ENCODE peak calls at places on chromosomes 6 and 20, in four cellular contexts. One of them, this sample, is unnamed.

GRCh38 chr20:39800548-39800947 is 838.4 kb downstream of the DHX35 start:
- DNase-seq in H1: no peak
- DNase-seq in GM12878: peak
- DNase-seq in K562: no peak
- DNase-seq in this sample: no peak

GRCh38 chr6:53043626-53044025 is 21.6 kb upstream of the FBXO9 start:
- DNase-seq in K562: no peak
- DNase-seq in H1: no peak
- DNase-seq in GM12878: no peak
- DNase-seq in this sample: no peak

GRCh38 chr6:67639161-67639560 is 995.9 kb upstream of the ADGRB3 start:
- DNase-seq in GM12878: no peak
- DNase-seq in K562: no peak
- DNase-seq in H1: no peak
- DNase-seq in this sample: no peak

GRCh38 chr20:25039697-25040437 is 18.1 kb downstream of the ACSS1 start:
- DNase-seq in GM12878: no peak
- DNase-seq in K562: no peak
- DNase-seq in H1: no peak
- DNase-seq in this sample: no peak

GRCh38 chr6:157877573-157878011 is 54.5 kb downstream of the SNX9 start:
- DNase-seq in H1: no peak
- DNase-seq in K562: no peak
- DNase-seq in GM12878: peak
- DNase-seq in this sample: no peak

GRCh38 chr6:167665698-167666380 is 160.9 kb upstream of the AFDN start:
- DNase-seq in H1: no peak
- DNase-seq in GM12878: no peak
- DNase-seq in K562: no peak
- DNase-seq in this sample: no peak

GRCh38 chr6:72702421-72702820 is 80.6 kb downstream of the KCNQ5 start:
- DNase-seq in GM12878: no peak
- DNase-seq in H1: no peak
- DNase-seq in K562: no peak
- DNase-seq in this sample: no peak

GRCh38 chr6:33174784-33175183 is 17.5 kb downstream of the COL11A2 start:
- DNase-seq in H1: no peak
- DNase-seq in GM12878: no peak
- DNase-seq in K562: no peak
- DNase-seq in this sample: no peak

GRCh38 chr6:11650297-11650696 is 112.7 kb downstream of the TMEM170B start:
- DNase-seq in H1: peak
- DNase-seq in K562: no peak
- DNase-seq in GM12878: no peak
- DNase-seq in this sample: no peak

GRCh38 chr6:21396313-21396712 is 197.2 kb upstream of the SOX4 start:
- DNase-seq in H1: no peak
- DNase-seq in GM12878: no peak
- DNase-seq in K562: no peak
- DNase-seq in this sample: no peak

GRCh38 chr6:71168233-71168765 is 120.3 kb upstream of the OGFRL1 start:
- DNase-seq in GM12878: no peak
- DNase-seq in K562: no peak
- DNase-seq in H1: no peak
- DNase-seq in this sample: no peak

GRCh38 chr20:38290829-38291581 is 13.0 kb upstream of the BPI start:
- DNase-seq in GM12878: no peak
- DNase-seq in K562: peak
- DNase-seq in H1: peak
- DNase-seq in this sample: no peak

GRCh38 chr6:43477235-43478007 is at the start of gene TJAP1:
- DNase-seq in GM12878: peak
- DNase-seq in H1: peak
- DNase-seq in K562: peak
- DNase-seq in this sample: peak

GRCh38 chr6:154383273-154383672 is 26.7 kb upstream of the IPCEF1 start:
- DNase-seq in H1: no peak
- DNase-seq in K562: no peak
- DNase-seq in GM12878: no peak
- DNase-seq in this sample: no peak

GRCh38 chr6:134853111-134854055 is 96.5 kb downstream of the ALDH8A1 start:
- DNase-seq in H1: no peak
- DNase-seq in GM12878: no peak
- DNase-seq in K562: no peak
- DNase-seq in this sample: no peak

GRCh38 chr6:53410508-53411258 is 61.9 kb upstream of the ELOVL5 start:
- DNase-seq in GM12878: peak
- DNase-seq in K562: peak
- DNase-seq in H1: no peak
- DNase-seq in this sample: peak

GRCh38 chr6:27216874-27217273 is 30.6 kb upstream of the PRSS16 start:
- DNase-seq in H1: no peak
- DNase-seq in GM12878: no peak
- DNase-seq in K562: no peak
- DNase-seq in this sample: no peak

GRCh38 chr6:169906741-169907418 is 155.5 kb downstream of the ERMARD start:
- DNase-seq in GM12878: no peak
- DNase-seq in H1: no peak
- DNase-seq in K562: no peak
- DNase-seq in this sample: no peak

GRCh38 chr6:73074175-73074574 is 151.1 kb downstream of the KHDC1L start:
- DNase-seq in GM12878: no peak
- DNase-seq in H1: no peak
- DNase-seq in K562: no peak
- DNase-seq in this sample: no peak

GRCh38 chr20:44475694-44476560 is at the start of gene TTPAL:
- DNase-seq in K562: peak
- DNase-seq in H1: peak
- DNase-seq in GM12878: peak
- DNase-seq in this sample: peak

GRCh38 chr6:167750956-167751358 is 75.8 kb upstream of the AFDN start:
- DNase-seq in K562: no peak
- DNase-seq in GM12878: no peak
- DNase-seq in H1: no peak
- DNase-seq in this sample: no peak

GRCh38 chr6:119311514-119312142 is 37.9 kb downstream of the MAN1A1 start:
- DNase-seq in H1: no peak
- DNase-seq in K562: peak
- DNase-seq in GM12878: no peak
- DNase-seq in this sample: no peak

GRCh38 chr20:10671850-10672578 is 1.8 kb downstream of the JAG1 start:
- DNase-seq in H1: no peak
- DNase-seq in K562: peak
- DNase-seq in GM12878: no peak
- DNase-seq in this sample: peak

GRCh38 chr6:16697437-16698162 is 63.7 kb downstream of the ATXN1 start:
- DNase-seq in K562: no peak
- DNase-seq in GM12878: no peak
- DNase-seq in H1: no peak
- DNase-seq in this sample: no peak

GRCh38 chr6:25138697-25139051 is 140.5 kb upstream of the CARMIL1 start:
- DNase-seq in GM12878: no peak
- DNase-seq in K562: no peak
- DNase-seq in H1: no peak
- DNase-seq in this sample: no peak

GRCh38 chr6:70424296-70424695 is 11.0 kb downstream of the FAM135A start:
- DNase-seq in K562: no peak
- DNase-seq in H1: no peak
- DNase-seq in GM12878: no peak
- DNase-seq in this sample: no peak

GRCh38 chr6:155041781-155042279 is 46.7 kb downstream of the TIAM2 start:
- DNase-seq in H1: no peak
- DNase-seq in K562: no peak
- DNase-seq in GM12878: no peak
- DNase-seq in this sample: no peak

GRCh38 chr20:56433880-56434255 is 21.8 kb downstream of the CASS4 start:
- DNase-seq in H1: no peak
- DNase-seq in GM12878: no peak
- DNase-seq in K562: no peak
- DNase-seq in this sample: no peak

GRCh38 chr6:140346461-140346860 is 972.0 kb upstream of the CITED2 start:
- DNase-seq in H1: no peak
- DNase-seq in K562: no peak
- DNase-seq in GM12878: no peak
- DNase-seq in this sample: no peak

GRCh38 chr20:36856196-36856595 is 19.7 kb upstream of the TLDC2 start:
- DNase-seq in H1: no peak
- DNase-seq in GM12878: no peak
- DNase-seq in K562: no peak
- DNase-seq in this sample: no peak

GRCh38 chr6:44072959-44073611 is 54.2 kb downstream of the MRPL14 start:
- DNase-seq in GM12878: no peak
- DNase-seq in K562: peak
- DNase-seq in H1: no peak
- DNase-seq in this sample: peak

DNA sequence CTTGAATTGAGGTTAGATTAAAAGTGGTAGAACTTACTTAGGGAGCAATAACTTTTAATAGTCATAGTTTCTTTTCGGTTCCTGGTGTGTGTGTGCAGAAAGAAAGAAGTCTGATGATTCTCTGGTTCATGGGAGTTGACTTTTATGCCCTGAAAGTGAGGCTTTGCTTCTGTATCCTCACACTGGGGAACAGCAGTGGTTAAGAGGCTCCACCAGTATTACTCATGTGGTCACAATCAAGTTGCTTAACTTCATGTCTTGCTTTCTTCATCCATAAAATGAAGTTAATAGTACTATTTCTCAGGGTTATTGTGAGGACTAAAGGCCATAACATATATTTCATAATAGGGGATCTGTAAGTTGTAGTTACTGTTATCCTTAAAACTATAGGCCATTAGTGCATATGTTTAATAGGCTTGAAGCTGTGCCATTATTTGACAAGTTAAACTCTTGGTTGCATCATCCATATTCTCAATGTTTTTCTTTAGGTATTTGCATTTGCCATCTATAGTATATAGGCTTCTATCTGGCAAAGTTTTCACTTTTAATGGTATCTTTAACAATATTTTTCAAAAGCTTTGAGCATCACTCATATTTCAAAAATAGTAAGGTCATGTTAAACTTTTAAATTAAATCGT is 262.4 kb downstream of the PLCB1 start:
- DNase-seq in GM12878: peak
- DNase-seq in H1: no peak
- DNase-seq in K562: no peak
- DNase-seq in this sample: no peak
- TF ChIP-seq TAF1 in GM12878: no peak
- TF ChIP-seq TAF1 in H1: no peak
- TF ChIP-seq TAF1 in K562: no peak
- TF ChIP-seq TAF1 in this sample: no peak

DNA sequence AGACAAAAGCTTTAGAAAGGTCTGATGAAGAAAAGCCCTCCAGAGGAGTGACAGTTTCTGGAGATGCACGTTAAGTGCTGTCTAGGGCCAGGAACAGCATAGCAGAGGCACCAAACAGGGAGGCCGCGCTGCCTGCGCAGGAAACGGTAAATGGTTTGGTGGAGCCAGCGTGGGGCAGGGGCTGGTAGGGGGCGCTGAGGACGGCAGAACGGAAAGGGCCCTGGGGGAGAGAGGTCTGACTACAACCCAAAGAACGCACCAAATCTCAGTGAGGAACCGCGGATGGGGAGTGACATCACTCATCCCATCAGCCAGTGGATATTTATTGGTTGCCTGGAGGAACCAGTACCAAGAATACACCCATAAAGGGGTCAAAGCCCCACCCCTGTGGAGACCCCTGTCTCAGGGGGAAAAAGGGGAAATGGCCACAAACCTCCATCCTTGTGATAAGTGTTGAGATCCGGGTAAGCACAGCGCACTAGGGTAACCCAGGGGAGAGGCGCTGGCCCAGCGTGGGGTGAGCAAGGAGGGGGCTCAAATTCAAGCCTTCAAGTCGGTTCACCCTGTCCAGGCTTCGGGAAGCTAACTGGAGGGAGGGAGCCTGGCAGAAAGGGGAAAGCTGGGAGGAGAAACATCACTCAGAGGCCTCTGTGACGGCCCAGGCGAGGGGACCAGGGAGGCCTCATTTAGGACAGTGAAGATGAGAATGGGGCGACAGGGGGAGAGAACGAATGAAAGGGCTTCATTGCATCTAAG is 249.2 kb upstream of the QKI start:
- DNase-seq in GM12878: no peak
- DNase-seq in K562: no peak
- DNase-seq in H1: no peak
- DNase-seq in this sample: no peak
- TF ChIP-seq POLR2AphosphoS5 in GM12878: no peak
- TF ChIP-seq POLR2AphosphoS5 in K562: no peak
- TF ChIP-seq POLR2AphosphoS5 in H1: no peak
- TF ChIP-seq POLR2AphosphoS5 in this sample: no peak

GRCh38 chr6:8672882-8673281 is 237.5 kb upstream of the SLC35B3 start:
- DNase-seq in K562: no peak
- DNase-seq in GM12878: no peak
- DNase-seq in H1: no peak
- DNase-seq in this sample: no peak

GRCh38 chr6:8674088-8674487 is 238.7 kb upstream of the SLC35B3 start:
- DNase-seq in K562: no peak
- DNase-seq in H1: no peak
- DNase-seq in GM12878: no peak
- DNase-seq in this sample: no peak

DNA sequence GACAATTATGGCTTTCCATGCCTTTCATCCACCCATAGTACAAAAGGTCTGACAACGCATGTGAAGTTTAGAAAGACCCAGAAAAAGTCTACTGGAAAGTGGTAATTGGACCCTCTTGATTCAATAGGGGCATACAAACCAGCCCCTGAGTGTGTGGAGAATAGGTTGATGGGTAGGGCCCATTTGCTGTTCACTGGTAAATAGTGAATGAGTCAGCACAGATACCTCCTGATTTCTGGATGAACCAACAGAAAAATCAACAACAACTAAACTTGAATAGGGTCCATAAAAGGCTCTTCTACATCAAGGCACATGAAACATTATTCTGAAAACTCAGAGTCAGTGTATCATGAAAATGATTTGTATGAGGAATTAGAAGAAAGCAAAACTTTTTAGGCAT is 235.4 kb upstream of the SLC35B3 start:
- DNase-seq in K562: no peak
- DNase-seq in GM12878: no peak
- DNase-seq in H1: no peak
- DNase-seq in this sample: no peak
- TF ChIP-seq POLR2A in K562: no peak
- TF ChIP-seq POLR2A in GM12878: no peak
- TF ChIP-seq POLR2A in H1: no peak
- TF ChIP-seq POLR2A in this sample: no peak

DNA sequence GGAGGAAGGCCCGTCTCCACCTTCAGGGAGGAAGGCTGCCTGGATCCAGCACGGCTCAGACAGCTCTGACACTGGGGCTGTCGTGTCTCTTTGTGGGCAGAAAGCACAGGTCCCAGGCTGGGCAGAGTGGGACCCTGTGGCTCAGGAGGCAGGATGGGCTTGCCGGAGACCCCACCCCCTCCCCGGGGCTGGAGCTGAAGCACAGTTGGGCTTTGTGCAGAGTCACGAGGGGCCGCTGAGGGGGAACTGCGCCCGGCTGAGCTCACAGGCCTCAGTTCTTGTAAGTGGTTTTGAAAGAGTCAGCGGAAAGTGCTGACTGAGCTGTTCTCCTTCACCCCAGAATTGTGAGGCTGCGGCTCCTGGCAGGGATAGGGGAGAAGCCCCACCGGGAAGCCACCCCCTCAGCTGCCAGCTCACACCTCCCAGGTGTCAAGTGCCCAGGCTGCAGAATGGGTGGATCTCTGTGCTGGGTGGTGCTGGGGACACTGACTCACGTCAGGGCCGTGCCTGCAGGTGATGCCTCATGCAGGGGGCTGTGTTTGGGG is 145.5 kb upstream of the RNF24 start:
- DNase-seq in K562: no peak
- DNase-seq in H1: no peak
- DNase-seq in GM12878: no peak
- DNase-seq in this sample: no peak
- TF ChIP-seq TAF1 in K562: no peak
- TF ChIP-seq TAF1 in H1: no peak
- TF ChIP-seq TAF1 in GM12878: no peak
- TF ChIP-seq TAF1 in this sample: no peak

This sample was measured in GM12892.